ENCODE peak calls at places on chromosomes 5 and 9, in eight cellular contexts. One of them, this sample, is unnamed.

GRCh38 chr9:94270009-94270408 is 10.9 kb downstream of the ZNF169 start:
- DNase-seq in heart left ventricle: no peak
- DNase-seq in upper lobe of right lung: no peak
- DNase-seq in spleen: no peak
- DNase-seq in fibroblast of lung: no peak
- DNase-seq in neural progenitor cell: no peak
- DNase-seq in upper lobe of left lung: no peak
- DNase-seq in RWPE2: no peak
- DNase-seq in this sample: no peak

GRCh38 chr5:79974896-79975295 is 16.2 kb downstream of the MTX3 start:
- DNase-seq in fibroblast of lung: peak
- DNase-seq in spleen: no peak
- DNase-seq in heart left ventricle: no peak
- DNase-seq in neural progenitor cell: no peak
- DNase-seq in upper lobe of left lung: no peak
- DNase-seq in upper lobe of right lung: no peak
- DNase-seq in RWPE2: no peak
- DNase-seq in this sample: no peak

GRCh38 chr9:16029056-16029615 is 476.3 kb downstream of the CCDC171 start:
- DNase-seq in fibroblast of lung: peak
- DNase-seq in heart left ventricle: no peak
- DNase-seq in RWPE2: no peak
- DNase-seq in spleen: no peak
- DNase-seq in upper lobe of right lung: no peak
- DNase-seq in neural progenitor cell: no peak
- DNase-seq in upper lobe of left lung: no peak
- DNase-seq in this sample: no peak

GRCh38 chr5:103021310-103021709 is 98.6 kb downstream of the GIN1 start:
- DNase-seq in spleen: no peak
- DNase-seq in upper lobe of right lung: no peak
- DNase-seq in heart left ventricle: no peak
- DNase-seq in fibroblast of lung: peak
- DNase-seq in RWPE2: no peak
- DNase-seq in upper lobe of left lung: no peak
- DNase-seq in neural progenitor cell: no peak
- DNase-seq in this sample: no peak

GRCh38 chr9:82081507-82081906 is 92.9 kb downstream of the SPATA31D1 start:
- DNase-seq in RWPE2: no peak
- DNase-seq in neural progenitor cell: no peak
- DNase-seq in fibroblast of lung: no peak
- DNase-seq in upper lobe of right lung: no peak
- DNase-seq in spleen: no peak
- DNase-seq in heart left ventricle: no peak
- DNase-seq in upper lobe of left lung: no peak
- DNase-seq in this sample: no peak

GRCh38 chr9:107237873-107238272 is 45.2 kb upstream of the RAD23B start:
- DNase-seq in upper lobe of left lung: no peak
- DNase-seq in neural progenitor cell: no peak
- DNase-seq in fibroblast of lung: no peak
- DNase-seq in spleen: no peak
- DNase-seq in upper lobe of right lung: no peak
- DNase-seq in RWPE2: no peak
- DNase-seq in heart left ventricle: no peak
- DNase-seq in this sample: no peak

GRCh38 chr9:113454914-113455761 is 8.4 kb upstream of the RGS3 start:
- DNase-seq in spleen: no peak
- DNase-seq in neural progenitor cell: peak
- DNase-seq in upper lobe of right lung: no peak
- DNase-seq in upper lobe of left lung: peak
- DNase-seq in fibroblast of lung: peak
- DNase-seq in RWPE2: no peak
- DNase-seq in heart left ventricle: peak
- DNase-seq in this sample: no peak

GRCh38 chr5:178381921-178382688 is 149.5 kb upstream of the PHYKPL start:
- DNase-seq in RWPE2: peak
- DNase-seq in fibroblast of lung: no peak
- DNase-seq in neural progenitor cell: no peak
- DNase-seq in spleen: peak
- DNase-seq in heart left ventricle: no peak
- DNase-seq in upper lobe of left lung: no peak
- DNase-seq in upper lobe of right lung: no peak
- DNase-seq in this sample: peak

GRCh38 chr9:108838017-108838416 is 17.8 kb downstream of the ACTL7B start:
- DNase-seq in RWPE2: peak
- DNase-seq in upper lobe of right lung: no peak
- DNase-seq in heart left ventricle: no peak
- DNase-seq in upper lobe of left lung: no peak
- DNase-seq in spleen: no peak
- DNase-seq in neural progenitor cell: no peak
- DNase-seq in fibroblast of lung: no peak
- DNase-seq in this sample: no peak

GRCh38 chr5:7794301-7794700 is 56.6 kb downstream of the CFAP90 start:
- DNase-seq in upper lobe of right lung: no peak
- DNase-seq in heart left ventricle: no peak
- DNase-seq in upper lobe of left lung: no peak
- DNase-seq in RWPE2: no peak
- DNase-seq in spleen: no peak
- DNase-seq in neural progenitor cell: peak
- DNase-seq in fibroblast of lung: no peak
- DNase-seq in this sample: no peak

DNA sequence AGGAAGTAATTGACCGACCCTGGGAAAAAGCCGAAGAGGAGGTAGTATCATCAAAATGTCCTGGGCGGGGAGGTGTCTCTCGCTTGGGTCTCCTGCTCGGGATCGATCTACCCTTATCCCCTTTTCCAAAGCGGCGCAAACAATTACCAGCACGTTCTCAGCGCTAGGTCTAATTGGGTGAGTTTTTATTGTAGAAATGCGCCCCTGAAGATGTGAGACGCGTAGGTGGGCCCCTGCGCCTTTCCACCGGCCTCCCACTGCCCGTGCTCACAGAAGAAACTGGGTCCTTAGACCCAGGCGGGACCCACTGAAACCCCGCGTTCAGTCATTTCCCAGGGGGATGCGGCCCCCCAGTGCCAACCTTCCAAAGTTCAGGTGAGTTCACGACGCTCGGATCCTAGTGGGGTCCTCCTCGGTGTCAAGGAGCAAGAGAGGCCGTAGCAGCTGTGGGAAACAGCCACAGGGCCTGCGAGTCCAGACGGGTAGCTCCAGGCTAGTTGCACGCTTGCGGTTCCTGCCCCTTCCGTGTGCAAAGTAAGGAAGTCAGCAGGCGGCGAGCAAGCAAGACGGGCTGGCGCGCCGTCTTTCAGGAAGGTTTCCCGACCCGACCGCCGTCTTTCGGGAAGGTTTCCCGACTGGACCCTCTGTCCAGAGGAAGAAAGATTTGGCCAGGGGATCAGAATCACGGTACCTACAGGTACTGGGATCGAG is 1.5 kb downstream of the SMIM32 start:
- DNase-seq in upper lobe of left lung: no peak
- DNase-seq in neural progenitor cell: peak
- DNase-seq in heart left ventricle: no peak
- DNase-seq in RWPE2: no peak
- DNase-seq in spleen: peak
- DNase-seq in upper lobe of right lung: peak
- DNase-seq in fibroblast of lung: peak
- DNase-seq in this sample: peak
- H3K4me3 ChIP-seq in upper lobe of left lung: peak
- H3K4me3 ChIP-seq in neural progenitor cell: peak
- H3K4me3 ChIP-seq in heart left ventricle: peak
- H3K4me3 ChIP-seq in RWPE2: peak
- H3K4me3 ChIP-seq in spleen: no peak
- H3K4me3 ChIP-seq in upper lobe of right lung: no peak
- H3K4me3 ChIP-seq in fibroblast of lung: no peak
- H3K4me3 ChIP-seq in this sample: peak

DNA sequence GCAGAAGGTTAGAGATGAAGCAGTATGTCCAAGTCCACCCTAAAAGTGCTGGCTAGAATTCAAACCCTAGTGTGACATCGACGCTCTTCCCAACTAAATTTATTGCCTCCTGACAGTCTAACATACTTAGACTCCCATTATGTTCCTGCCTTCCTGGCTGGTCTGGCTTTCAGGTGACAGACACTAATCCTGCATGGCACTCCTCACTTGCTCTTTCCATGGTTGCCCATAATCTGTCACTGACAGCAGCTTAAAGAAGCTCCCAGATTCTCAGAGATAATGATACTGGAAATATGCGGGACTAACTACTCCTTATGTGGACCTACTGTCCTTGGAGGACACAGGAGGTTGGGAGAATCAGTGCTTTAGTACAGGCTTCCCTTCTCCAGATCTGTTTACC is 41.7 kb upstream of the HTR1A start:
- DNase-seq in RWPE2: no peak
- DNase-seq in fibroblast of lung: no peak
- DNase-seq in upper lobe of left lung: no peak
- DNase-seq in upper lobe of right lung: no peak
- DNase-seq in neural progenitor cell: no peak
- DNase-seq in spleen: no peak
- DNase-seq in heart left ventricle: no peak
- DNase-seq in this sample: no peak
- TF ChIP-seq CTCF in RWPE2: no peak
- TF ChIP-seq CTCF in fibroblast of lung: no peak
- TF ChIP-seq CTCF in upper lobe of left lung: no peak
- TF ChIP-seq CTCF in upper lobe of right lung: no peak
- TF ChIP-seq CTCF in neural progenitor cell: no peak
- TF ChIP-seq CTCF in spleen: no peak
- TF ChIP-seq CTCF in heart left ventricle: no peak
- TF ChIP-seq CTCF in this sample: no peak

GRCh38 chr5:78649816-78650561 is 1.4 kb upstream of the LHFPL2 start:
- DNase-seq in upper lobe of left lung: no peak
- DNase-seq in fibroblast of lung: peak
- DNase-seq in neural progenitor cell: peak
- DNase-seq in heart left ventricle: no peak
- DNase-seq in spleen: no peak
- DNase-seq in RWPE2: no peak
- DNase-seq in upper lobe of right lung: no peak
- DNase-seq in this sample: no peak

GRCh38 chr5:78647411-78647818 is 1.2 kb downstream of the LHFPL2 start:
- DNase-seq in neural progenitor cell: peak
- DNase-seq in upper lobe of right lung: no peak
- DNase-seq in upper lobe of left lung: no peak
- DNase-seq in RWPE2: no peak
- DNase-seq in fibroblast of lung: peak
- DNase-seq in spleen: no peak
- DNase-seq in heart left ventricle: no peak
- DNase-seq in this sample: no peak

GRCh38 chr5:78647838-78648358 is 674 bp downstream of the LHFPL2 start:
- DNase-seq in RWPE2: no peak
- DNase-seq in neural progenitor cell: peak
- DNase-seq in fibroblast of lung: peak
- DNase-seq in upper lobe of left lung: peak
- DNase-seq in spleen: no peak
- DNase-seq in upper lobe of right lung: peak
- DNase-seq in heart left ventricle: peak
- DNase-seq in this sample: peak

GRCh38 chr5:78649220-78649700 is 688 bp upstream of the LHFPL2 start:
- DNase-seq in neural progenitor cell: peak
- DNase-seq in upper lobe of right lung: no peak
- DNase-seq in fibroblast of lung: no peak
- DNase-seq in upper lobe of left lung: no peak
- DNase-seq in spleen: no peak
- DNase-seq in RWPE2: no peak
- DNase-seq in heart left ventricle: no peak
- DNase-seq in this sample: no peak

DNA sequence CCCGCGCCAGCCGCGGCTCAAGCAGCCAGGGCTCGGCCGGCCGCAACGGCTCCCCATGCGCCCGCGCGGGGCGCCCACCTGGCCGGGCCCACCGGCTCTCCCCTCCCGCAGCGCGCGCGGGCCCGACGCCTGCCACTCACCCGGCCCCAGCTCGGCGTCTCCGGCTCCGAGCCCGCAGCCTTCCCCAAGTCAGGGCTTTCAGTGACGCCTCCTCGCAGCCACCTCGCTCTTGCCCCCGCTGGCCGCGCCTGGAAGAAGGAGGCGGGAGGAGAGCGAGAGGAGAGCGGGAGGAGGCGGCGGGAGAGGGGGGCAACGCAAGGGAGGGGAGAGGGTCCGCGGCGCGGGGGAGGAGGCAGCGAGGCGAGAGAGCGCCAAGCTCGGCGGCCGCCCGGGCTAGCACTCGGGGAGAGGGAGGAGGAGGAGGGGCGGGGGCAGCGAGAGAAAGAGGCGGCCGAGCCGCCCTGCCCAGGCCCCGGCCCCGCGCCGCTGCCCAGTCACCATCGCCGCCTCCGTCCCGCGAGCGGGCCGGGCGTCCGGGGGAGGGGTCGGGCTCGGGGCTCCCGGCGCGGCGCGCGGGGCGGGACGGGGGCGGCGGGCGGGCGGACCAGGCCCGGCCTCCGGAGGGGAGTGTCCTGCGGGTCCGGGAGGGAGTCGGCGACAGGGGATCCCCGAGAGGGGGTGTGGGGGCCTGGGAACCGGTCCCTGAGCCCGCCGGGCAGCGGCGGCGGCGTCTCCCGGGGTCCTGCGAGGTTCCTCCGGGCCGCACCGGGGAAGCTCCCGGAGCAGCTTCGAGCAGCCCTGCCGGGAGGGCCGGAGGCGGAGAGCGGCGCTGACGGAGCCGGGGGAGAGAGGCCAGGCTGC is at the start of gene LHFPL2:
- DNase-seq in RWPE2: peak
- DNase-seq in upper lobe of left lung: peak
- DNase-seq in heart left ventricle: peak
- DNase-seq in spleen: peak
- DNase-seq in fibroblast of lung: peak
- DNase-seq in upper lobe of right lung: peak
- DNase-seq in neural progenitor cell: peak
- DNase-seq in this sample: peak
- H3K4me3 ChIP-seq in RWPE2: peak
- H3K4me3 ChIP-seq in upper lobe of left lung: peak
- H3K4me3 ChIP-seq in heart left ventricle: peak
- H3K4me3 ChIP-seq in spleen: peak
- H3K4me3 ChIP-seq in fibroblast of lung: peak
- H3K4me3 ChIP-seq in upper lobe of right lung: peak
- H3K4me3 ChIP-seq in neural progenitor cell: peak
- H3K4me3 ChIP-seq in this sample: peak

GRCh38 chr9:137531099-137531765 is 19.0 kb downstream of the PNPLA7 start:
- DNase-seq in RWPE2: no peak
- DNase-seq in fibroblast of lung: no peak
- DNase-seq in neural progenitor cell: no peak
- DNase-seq in upper lobe of left lung: no peak
- DNase-seq in spleen: no peak
- DNase-seq in heart left ventricle: no peak
- DNase-seq in upper lobe of right lung: no peak
- DNase-seq in this sample: peak

GRCh38 chr9:137538058-137538457 is 12.1 kb downstream of the PNPLA7 start:
- DNase-seq in upper lobe of right lung: no peak
- DNase-seq in spleen: no peak
- DNase-seq in heart left ventricle: no peak
- DNase-seq in upper lobe of left lung: no peak
- DNase-seq in RWPE2: no peak
- DNase-seq in fibroblast of lung: no peak
- DNase-seq in neural progenitor cell: no peak
- DNase-seq in this sample: no peak

GRCh38 chr9:137534256-137535119 is 15.7 kb downstream of the PNPLA7 start:
- DNase-seq in neural progenitor cell: peak
- DNase-seq in spleen: no peak
- DNase-seq in fibroblast of lung: peak
- DNase-seq in RWPE2: no peak
- DNase-seq in heart left ventricle: no peak
- DNase-seq in upper lobe of left lung: peak
- DNase-seq in upper lobe of right lung: no peak
- DNase-seq in this sample: no peak

GRCh38 chr9:137540536-137540935 is 9.7 kb downstream of the PNPLA7 start:
- DNase-seq in upper lobe of left lung: no peak
- DNase-seq in spleen: no peak
- DNase-seq in fibroblast of lung: no peak
- DNase-seq in heart left ventricle: no peak
- DNase-seq in upper lobe of right lung: no peak
- DNase-seq in RWPE2: no peak
- DNase-seq in neural progenitor cell: no peak
- DNase-seq in this sample: no peak

GRCh38 chr9:137535120-137535428 is 15.1 kb downstream of the PNPLA7 start:
- DNase-seq in heart left ventricle: no peak
- DNase-seq in neural progenitor cell: no peak
- DNase-seq in fibroblast of lung: no peak
- DNase-seq in RWPE2: no peak
- DNase-seq in upper lobe of right lung: no peak
- DNase-seq in spleen: no peak
- DNase-seq in upper lobe of left lung: no peak
- DNase-seq in this sample: no peak
- TF ChIP-seq CTCF in heart left ventricle: no peak
- TF ChIP-seq CTCF in neural progenitor cell: no peak
- TF ChIP-seq CTCF in fibroblast of lung: no peak
- TF ChIP-seq CTCF in RWPE2: peak
- TF ChIP-seq CTCF in upper lobe of right lung: no peak
- TF ChIP-seq CTCF in spleen: no peak
- TF ChIP-seq CTCF in upper lobe of left lung: no peak
- TF ChIP-seq CTCF in this sample: no peak

This sample was measured in kidney.